ENCODE peak calls at places on chromosomes 3 and 15, in five cellular contexts. Z is BJ; J is CD8-positive, alpha-beta memory T cell; F is amniotic epithelial cell; M is IMR-90. G is an unnamed sample.

GRCh38 chr3:126539558-126540250 is 15.7 kb downstream of the CHST13 start:
- DNase-seq in M (no peak), J (no peak), F (no peak), Z (no peak), G (no peak)

GRCh38 chr15:90159213-90159612 is 41.9 kb upstream of the SEMA4B start:
- DNase-seq in M (no peak), F (peak; percentile 56), J (no peak), Z (no peak), G (no peak)

GRCh38 chr3:22012471-22012870 is 261.5 kb upstream of the ZNF385D start:
- DNase-seq in Z (no peak), F (peak; percentile 61), M (no peak), J (no peak), G (no peak)

GRCh38 chr3:11364181-11364580 is 92.0 kb downstream of the ATG7 start:
- DNase-seq in J (no peak), Z (no peak), M (peak; percentile 79), F (peak; percentile 59), G (no peak)

GRCh38 chr15:73937726-73938125 is 11.5 kb downstream of the LOXL1 start:
- DNase-seq in M (no peak), F (no peak), Z (no peak), J (no peak), G (no peak)

GRCh38 chr3:158703566-158703965 is 28.7 kb downstream of the RARRES1 start:
- DNase-seq in F (peak; percentile 54), M (peak; percentile 42), J (no peak), Z (no peak), G (no peak)

GRCh38 chr3:5304789-5305680 is 117.5 kb downstream of the EDEM1 start:
- DNase-seq in J (no peak), Z (no peak), M (peak; percentile 44), F (peak; percentile 23), G (no peak)

GRCh38 chr3:180063783-180064182 is 27.0 kb upstream of the PEX5L start:
- DNase-seq in J (no peak), M (no peak), Z (no peak), F (no peak), G (no peak)

GRCh38 chr3:67291287-67292252 is 293.5 kb downstream of the KBTBD8 start:
- DNase-seq in J (no peak), F (no peak), Z (no peak), M (no peak), G (no peak)

GRCh38 chr3:69203631-69204314 is 81.4 kb upstream of the LMOD3 start:
- DNase-seq in J (no peak), M (no peak), F (no peak), Z (no peak), G (peak; percentile 73)

G was measured in keratinocyte.